ENCODE peak calls at places on chromosomes 1 and 21, in ten cellular contexts. Y is smooth muscle cell of the brain vasculature; Z is anterior cingulate cortex; X is activated T-cell treated with anti-CD3 and anti-CD28 coated beads for 1 hour; M is lung; R is CD8-positive, alpha-beta memory T cell; U is pulmonary artery endothelial cell; E is CD4-positive, alpha-beta memory T cell; Q is tibial artery; G is HT1080. N is an unnamed sample.
A peak's percentile ranks its signal among the peaks of the same experiment; 100 is the strongest.

GRCh38 chr1:201383647-201384405 is 6.3 kb upstream of the TNNT2 start:
- DNase-seq in E (no peak), Q (no peak), G (peak; percentile 94), Y (peak; percentile 43), X (no peak), Z (no peak), R (no peak), M (no peak), U (no peak), N (peak; percentile 66)

GRCh38 chr1:33886452-33886851 is 22.6 kb downstream of the HMGB4 start:
- DNase-seq in Y (no peak), X (no peak), M (no peak), E (no peak), Q (no peak), G (no peak), U (no peak), Z (no peak), R (no peak), N (no peak)

GRCh38 chr1:115862406-115862805 is 21.5 kb upstream of the NHLH2 start:
- DNase-seq in Z (no peak), M (no peak), Y (no peak), X (no peak), R (no peak), Q (no peak), E (no peak), G (peak; percentile 49), U (no peak), N (no peak)

GRCh38 chr1:44571712-44572571 is 102.3 kb downstream of the TMEM53 start:
- DNase-seq in R (peak; percentile 22), X (no peak), G (no peak), Z (no peak), U (no peak), E (peak; percentile 27), Y (no peak), M (no peak), Q (no peak), N (no peak)

GRCh38 chr21:18340387-18340942 is 63.1 kb downstream of the TMPRSS15 start:
- DNase-seq in Z (no peak), E (no peak), X (no peak), Q (no peak), R (no peak), G (peak; percentile 61), M (no peak), Y (no peak), U (no peak), N (no peak)

GRCh38 chr1:220631238-220631842 is 58.8 kb upstream of the C1orf115 start:
- DNase-seq in Q (no peak), U (no peak), G (peak; percentile 4), Y (no peak), M (no peak), X (no peak), Z (no peak), R (no peak), E (no peak), N (peak; percentile 1)

GRCh38 chr1:67060811-67061218 is 6.9 kb upstream of the SLC35D1 start:
- DNase-seq in Q (peak; percentile 21), R (no peak), G (peak; percentile 97), M (no peak), X (no peak), Z (no peak), U (no peak), E (no peak), Y (peak; percentile 57), N (peak; percentile 95)

GRCh38 chr21:38377165-38378093 is 120.6 kb downstream of the KCNJ15 start:
- DNase-seq in Q (no peak), G (no peak), E (no peak), R (no peak), Y (no peak), U (no peak), M (no peak), X (no peak), Z (no peak), N (peak; percentile 33)

GRCh38 chr1:57024855-57025254 is 59.0 kb upstream of the C8B start:
- DNase-seq in Y (no peak), X (no peak), M (no peak), R (no peak), Z (no peak), U (no peak), Q (no peak), G (no peak), E (no peak), N (no peak)

GRCh38 chr1:93617670-93618488 is 63.8 kb downstream of the BCAR3 start:
- DNase-seq in M (no peak), Q (no peak), Z (no peak), U (no peak), R (no peak), G (no peak), X (no peak), Y (no peak), E (no peak), N (no peak)

GRCh38 chr21:44818636-44819011 is 762 bp upstream of the SUMO3 start:
- DNase-seq in U (no peak), Y (no peak), R (no peak), Q (no peak), M (no peak), Z (no peak), G (no peak), X (no peak), E (no peak), N (no peak)

GRCh38 chr1:232367293-232367692 is 262.6 kb downstream of the SIPA1L2 start:
- DNase-seq in G (peak; percentile 35), M (no peak), Z (no peak), X (no peak), Q (no peak), R (no peak), U (no peak), Y (no peak), E (no peak), N (no peak)

GRCh38 chr1:207495816-207496792 is at the start of gene CR1:
- DNase-seq in U (no peak), Q (peak; percentile 32), E (peak; percentile 17), X (peak; percentile 18), M (peak; percentile 54), Z (no peak), G (no peak), R (peak; percentile 47), Y (no peak), N (no peak)

GRCh38 chr1:156476501-156477298 is 23.9 kb downstream of the MEF2D start:
- DNase-seq in E (no peak), X (no peak), U (no peak), G (peak; percentile 73), R (no peak), Y (no peak), M (no peak), Z (no peak), Q (peak; percentile 62), N (no peak)

GRCh38 chr1:86389315-86389714 is 6.8 kb downstream of the ODF2L start:
- DNase-seq in R (peak; percentile 25), Y (no peak), E (peak; percentile 53), G (no peak), Q (no peak), M (no peak), Z (no peak), U (no peak), X (no peak), N (no peak)

GRCh38 chr1:180558664-180559063 is at the start of gene OVAAL:
- DNase-seq in Y (no peak), M (no peak), Q (no peak), R (no peak), E (no peak), G (no peak), U (no peak), Z (no peak), X (no peak), N (no peak)

GRCh38 chr1:206792939-206793607 is 20.8 kb upstream of the IL10 start:
- DNase-seq in U (no peak), Z (no peak), E (no peak), X (no peak), G (no peak), Q (no peak), R (no peak), M (no peak), Y (no peak), N (no peak)

GRCh38 chr21:45778686-45779085 is 135.2 kb downstream of the PCBP3 start:
- DNase-seq in Z (no peak), U (no peak), Y (no peak), X (no peak), M (no peak), Q (no peak), R (no peak), G (no peak), E (no peak), N (no peak)